ENCODE peak calls at places on chromosomes 11 and 22, in six cellular contexts. G is BE2C, Q is transverse colon, E is SK-N-SH, S is A549, Y is Panc1. U is an unnamed sample.

GRCh38 chr22:17842386-17842785 is 68.1 kb upstream of the BID start:
- DNase-seq in G (peak; percentile 36), Q (peak; percentile 62), E (no peak), S (no peak), Y (no peak), U (no peak)

GRCh38 chr11:19874241-19874640 is 161.6 kb downstream of the NAV2 start:
- DNase-seq in G (no peak), Q (no peak), E (no peak), S (no peak), Y (no peak), U (no peak)

GRCh38 chr22:35231585-35232084 is 25.7 kb upstream of the HMGXB4 start:
- DNase-seq in G (peak; percentile 67), Q (peak; percentile 82), E (peak; percentile 60), S (peak; percentile 78), Y (peak; percentile 47), U (peak; percentile 74)

GRCh38 chr22:50717709-50718351 is 20.2 kb upstream of the ACR start:
- DNase-seq in G (no peak), Q (no peak), E (no peak), S (no peak), Y (no peak), U (no peak)

GRCh38 chr11:78402842-78403241 is 14.8 kb downstream of the GAB2 start:
- DNase-seq in G (no peak), Q (no peak), E (no peak), S (no peak), Y (no peak), U (no peak)

GRCh38 chr11:4041731-4042391 is 52.7 kb upstream of the RRM1 start:
- DNase-seq in G (no peak), Q (no peak), E (no peak), S (no peak), Y (no peak), U (no peak)

GRCh38 chr11:11871991-11872401 is 30.2 kb downstream of the USP47 start:
- DNase-seq in G (no peak), Q (no peak), E (no peak), S (no peak), Y (no peak), U (no peak)

GRCh38 chr22:39629851-39630250 is 59.3 kb downstream of the CACNA1I start:
- DNase-seq in G (no peak), Q (no peak), E (no peak), S (no peak), Y (no peak), U (no peak)

GRCh38 chr22:49255741-49256318 is 571.8 kb downstream of the BRD1 start:
- DNase-seq in G (no peak), Q (no peak), E (no peak), S (no peak), Y (no peak), U (no peak)

GRCh38 chr11:117983163-117983475 is 3.1 kb upstream of the IL10RA start:
- DNase-seq in G (no peak), Q (no peak), E (no peak), S (no peak), Y (no peak), U (no peak)

GRCh38 chr11:117984471-117984870 is 1.7 kb upstream of the IL10RA start:
- DNase-seq in G (no peak), Q (no peak), E (no peak), S (no peak), Y (no peak), U (no peak)

GRCh38 chr11:117986981-117987495 is 844 bp downstream of the IL10RA start:
- DNase-seq in G (no peak), Q (peak; percentile 50), E (no peak), S (no peak), Y (no peak), U (no peak)

GRCh38 chr11:117989351-117990102 is 3.3 kb downstream of the IL10RA start:
- DNase-seq in G (no peak), Q (no peak), E (no peak), S (no peak), Y (no peak), U (no peak)

GRCh38 chr11:117985953-117986887 is at the start of gene IL10RA:
- DNase-seq in G (peak; percentile 87), Q (peak; percentile 90), E (peak; percentile 95), S (peak; percentile 40), Y (no peak), U (peak; percentile 79)
- TF ChIP-seq CTCF in G (no peak), Q (no peak), E (no peak), S (no peak), Y (no peak), U (no peak)

GRCh38 chr11:204587-205109 is 2.6 kb downstream of the BET1L start:
- DNase-seq in G (no peak), Q (no peak), E (no peak), S (no peak), Y (no peak), U (peak; percentile 47)
- H3K4me1 ChIP-seq in G (no peaks in the 10 kb centered on the region), Q (peaks cover 36% of the 10 kb centered on the region), E (peaks cover 19% of the 10 kb centered on the region), S (peaks cover 14% of the 10 kb centered on the region), Y (peaks cover 16% of the 10 kb centered on the region), U (peaks cover 4% of the 10 kb centered on the region)

GRCh38 chr11:83158474-83158786 is 1.5 kb downstream of the PCF11 start:
- DNase-seq in G (no peak), Q (no peak), E (no peak), S (no peak), Y (no peak), U (no peak)

GRCh38 chr11:83162377-83162776 is 5.4 kb downstream of the PCF11 start:
- DNase-seq in G (no peak), Q (no peak), E (no peak), S (no peak), Y (no peak), U (no peak)

GRCh38 chr11:83159901-83160865 is 3.3 kb downstream of the PCF11 start:
- DNase-seq in G (no peak), Q (peak; percentile 32), E (no peak), S (peak; percentile 23), Y (no peak), U (no peak)

GRCh38 chr11:83158965-83159900 is 2.3 kb downstream of the PCF11 start:
- DNase-seq in G (no peak), Q (no peak), E (no peak), S (no peak), Y (no peak), U (no peak)

DNA sequence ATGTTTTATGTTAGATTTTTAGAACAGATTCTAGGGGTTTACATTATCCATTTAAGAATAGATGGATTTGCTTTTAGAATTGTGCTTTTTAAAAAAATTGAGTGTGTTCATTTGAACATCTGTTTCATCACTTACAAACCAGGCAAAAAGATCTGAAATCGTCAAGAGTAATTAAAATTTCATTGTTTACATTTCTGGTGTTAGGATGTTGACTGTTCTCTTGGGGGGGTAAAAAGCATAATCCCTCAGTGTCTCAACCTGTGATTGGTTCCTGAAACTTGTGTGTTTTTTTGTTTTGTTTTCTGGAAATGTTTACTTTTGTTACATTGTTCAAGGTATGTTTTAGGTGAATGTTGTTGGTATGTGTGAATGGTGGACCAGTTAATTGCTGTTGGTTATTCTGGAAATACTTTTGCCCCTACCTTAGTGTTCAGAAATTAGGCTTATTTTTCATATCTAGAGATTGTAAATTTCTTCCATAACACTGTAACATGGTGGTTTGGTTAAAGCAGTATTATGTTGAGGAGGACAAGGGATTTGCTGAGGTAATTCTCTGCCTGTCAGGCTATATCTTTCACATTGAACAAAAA is 4.8 kb downstream of the PCF11 start:
- DNase-seq in G (no peak), Q (no peak), E (no peak), S (no peak), Y (no peak), U (no peak)
- H3K4me3 ChIP-seq in G (no peak overlapping the region), Q (no peak overlapping the region), E (no peak overlapping the region), S (no peak overlapping the region), Y (no peak overlapping the region), U (no peak overlapping the region)

DNA sequence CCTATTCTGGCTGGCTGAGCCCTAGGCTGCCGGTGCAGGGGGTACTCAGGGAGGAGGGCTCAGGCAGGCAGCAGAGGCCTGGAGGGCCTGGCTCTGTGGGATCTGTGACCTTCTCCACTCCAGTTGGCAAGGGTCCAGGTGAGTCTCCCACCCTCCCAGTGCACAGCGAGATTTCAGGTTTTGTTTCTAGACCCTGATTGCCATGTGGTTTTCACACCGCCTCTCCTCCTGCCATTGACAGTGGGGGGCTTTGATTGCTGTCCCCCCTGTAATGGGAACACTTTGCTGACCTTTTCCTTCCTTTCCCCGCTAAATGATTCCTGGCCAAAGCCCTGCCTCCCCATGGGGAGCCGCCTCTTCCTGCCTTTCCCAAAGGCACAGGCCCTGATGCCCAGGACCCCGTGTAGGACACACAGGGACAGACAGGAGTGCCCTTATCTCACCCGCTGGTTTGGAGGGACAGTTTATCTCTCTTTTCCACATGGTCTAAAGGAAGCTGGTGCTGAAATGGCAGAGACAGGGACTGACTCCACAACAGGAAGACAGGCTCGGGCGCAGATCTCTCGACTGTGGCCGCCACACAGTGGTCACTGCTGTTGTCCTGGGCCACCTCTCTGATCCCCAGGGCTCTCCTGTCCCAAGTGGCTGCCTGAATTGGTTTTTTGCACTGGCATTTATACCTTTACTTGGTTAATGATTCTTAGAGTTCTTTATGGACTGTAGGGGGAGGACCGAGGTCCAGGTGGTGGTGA is 43.4 kb downstream of the BCR start:
- DNase-seq in G (peak; percentile 64), Q (peak; percentile 26), E (peak; percentile 86), S (no peak), Y (no peak), U (no peak)
- TF ChIP-seq CTCF in G (no peak), Q (no peak), E (no peak), S (no peak), Y (no peak), U (no peak)

GRCh38 chr11:118636569-118637290 is 29.3 kb downstream of the PHLDB1 start:
- DNase-seq in G (no peak), Q (no peak), E (no peak), S (no peak), Y (no peak), U (no peak)
- H3K4me1 ChIP-seq in G (peaks cover 27% of the 10 kb centered on the region), Q (peaks cover 54% of the 10 kb centered on the region), E (peaks cover 16% of the 10 kb centered on the region), S (peaks cover 5% of the 10 kb centered on the region), Y (no peaks in the 10 kb centered on the region), U (peaks cover 28% of the 10 kb centered on the region)

DNA sequence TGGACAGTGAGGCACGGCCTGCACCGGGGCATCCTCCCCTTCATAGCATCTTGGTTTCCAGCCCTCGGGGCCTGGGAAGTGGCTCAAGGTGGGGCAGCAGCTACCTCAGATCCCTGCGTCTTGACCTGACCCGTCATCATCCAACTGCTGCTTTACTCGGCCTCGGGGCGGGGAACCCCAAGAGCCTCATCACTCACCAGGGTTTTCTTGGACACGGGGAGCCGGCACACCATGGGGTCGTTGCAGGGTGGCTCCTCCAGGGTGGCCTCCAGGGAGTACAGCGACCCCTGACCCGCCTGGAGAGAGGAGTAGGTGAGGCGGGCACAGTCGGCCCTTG is 651 bp downstream of the CTSF start:
- DNase-seq in G (no peak), Q (no peak), E (no peak), S (no peak), Y (no peak), U (no peak)
- H3K4me3 ChIP-seq in G (peak overlapping the region; percentile 51), Q (peak overlapping the region; percentile 55), E (peak overlapping the region; percentile 58), S (peak overlapping the region; percentile 68), Y (peak overlapping the region; percentile 47), U (peak overlapping the region; percentile 68)

DNA sequence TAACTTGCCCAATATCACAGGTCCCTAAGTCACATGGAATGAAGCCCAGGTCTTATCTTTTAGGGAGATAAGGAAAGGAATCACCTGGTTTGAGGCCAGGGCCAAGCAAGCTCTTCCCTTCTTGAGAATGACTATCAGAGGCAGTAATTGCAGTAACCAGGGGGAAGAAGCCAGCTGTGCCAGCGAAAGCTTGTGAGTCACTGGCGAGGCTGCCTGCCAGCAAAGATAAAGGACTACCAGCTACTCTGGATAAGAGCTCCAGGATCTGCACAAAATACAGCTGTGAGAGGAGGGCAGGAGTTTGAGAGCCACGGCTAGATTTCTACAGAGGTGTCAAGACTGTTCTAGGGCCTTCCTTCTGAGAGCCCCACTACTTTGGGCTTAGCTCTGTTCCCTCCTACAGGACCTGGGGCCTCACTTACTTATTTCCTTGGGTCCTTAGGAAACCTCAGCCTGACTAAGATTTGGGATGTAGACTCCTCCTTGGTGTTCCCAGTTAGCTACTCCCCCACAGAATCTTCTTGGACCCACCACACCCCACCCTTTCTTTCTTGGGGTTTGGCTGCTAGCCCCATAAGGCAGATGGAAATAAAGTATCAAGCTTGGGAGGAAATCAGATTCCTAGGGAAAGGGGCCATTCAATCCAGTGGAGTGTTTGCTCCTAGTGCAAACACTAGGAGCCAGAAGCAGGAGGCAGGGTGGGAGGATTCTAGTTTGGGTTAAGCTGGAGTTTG is 9.6 kb upstream of the CCKBR start:
- DNase-seq in G (peak; percentile 54), Q (peak; percentile 67), E (peak; percentile 38), S (peak; percentile 58), Y (peak; percentile 25), U (peak; percentile 89)
- TF ChIP-seq CTCF in G (no peak), Q (no peak), E (no peak), S (no peak), Y (no peak), U (no peak)